ENCODE peak calls at places on chromosome 14, in nine cellular contexts. One of them, this sample, is unnamed.
A peak's percentile ranks its signal among the peaks of the same experiment; 100 is the strongest.

GRCh38 chr14:58805057-58805456 is 167.3 kb downstream of the DACT1 start:
- DNase-seq in upper lobe of right lung: no peak
- DNase-seq in GM23338: no peak
- DNase-seq in stimulated activated CD8-positive, alpha-beta memory T cell treated with anti-CD3 and anti-CD28 coated beads, Interleukin-2, amount 100 ng/mL, for 1 hour: no peak
- DNase-seq in H7: no peak
- DNase-seq in activated naive CD4-positive, alpha-beta T cell treated with Interleukin-2 at 50 U/mL for 16 hours: no peak
- DNase-seq in naive thymus-derived CD8-positive, alpha-beta T cell: no peak
- DNase-seq in stimulated activated CD4-positive, alpha-beta T cell treated with anti-CD3 and anti-CD28 coated beads, Interleukin-1b, Interleukin-23, amount 100 ng/mL, for 24 hours: no peak
- DNase-seq in stomach: no peak
- DNase-seq in this sample: no peak

GRCh38 chr14:99587463-99588278 is 16.3 kb downstream of the CCDC85C start:
- DNase-seq in naive thymus-derived CD8-positive, alpha-beta T cell: no peak
- DNase-seq in H7: no peak
- DNase-seq in upper lobe of right lung: no peak
- DNase-seq in stimulated activated CD4-positive, alpha-beta T cell treated with anti-CD3 and anti-CD28 coated beads, Interleukin-1b, Interleukin-23, amount 100 ng/mL, for 24 hours: no peak
- DNase-seq in GM23338: no peak
- DNase-seq in activated naive CD4-positive, alpha-beta T cell treated with Interleukin-2 at 50 U/mL for 16 hours: no peak
- DNase-seq in stomach: no peak
- DNase-seq in stimulated activated CD8-positive, alpha-beta memory T cell treated with anti-CD3 and anti-CD28 coated beads, Interleukin-2, amount 100 ng/mL, for 1 hour: no peak
- DNase-seq in this sample: no peak

GRCh38 chr14:55059333-55059732 is 7.9 kb downstream of the MAPK1IP1L start:
- DNase-seq in upper lobe of right lung: no peak
- DNase-seq in stimulated activated CD8-positive, alpha-beta memory T cell treated with anti-CD3 and anti-CD28 coated beads, Interleukin-2, amount 100 ng/mL, for 1 hour: no peak
- DNase-seq in activated naive CD4-positive, alpha-beta T cell treated with Interleukin-2 at 50 U/mL for 16 hours: no peak
- DNase-seq in GM23338: no peak
- DNase-seq in stimulated activated CD4-positive, alpha-beta T cell treated with anti-CD3 and anti-CD28 coated beads, Interleukin-1b, Interleukin-23, amount 100 ng/mL, for 24 hours: no peak
- DNase-seq in H7: no peak
- DNase-seq in stomach: no peak
- DNase-seq in naive thymus-derived CD8-positive, alpha-beta T cell: no peak
- DNase-seq in this sample: no peak

GRCh38 chr14:52220924-52221802 is 46.3 kb upstream of the PTGDR start:
- DNase-seq in naive thymus-derived CD8-positive, alpha-beta T cell: no peak
- DNase-seq in upper lobe of right lung: no peak
- DNase-seq in stimulated activated CD8-positive, alpha-beta memory T cell treated with anti-CD3 and anti-CD28 coated beads, Interleukin-2, amount 100 ng/mL, for 1 hour: no peak
- DNase-seq in H7: no peak
- DNase-seq in stomach: no peak
- DNase-seq in activated naive CD4-positive, alpha-beta T cell treated with Interleukin-2 at 50 U/mL for 16 hours: no peak
- DNase-seq in stimulated activated CD4-positive, alpha-beta T cell treated with anti-CD3 and anti-CD28 coated beads, Interleukin-1b, Interleukin-23, amount 100 ng/mL, for 24 hours: no peak
- DNase-seq in GM23338: no peak
- DNase-seq in this sample: peak; percentile 60

GRCh38 chr14:54478621-54479215 is 10.1 kb downstream of the GMFB start:
- DNase-seq in stimulated activated CD4-positive, alpha-beta T cell treated with anti-CD3 and anti-CD28 coated beads, Interleukin-1b, Interleukin-23, amount 100 ng/mL, for 24 hours: no peak
- DNase-seq in upper lobe of right lung: no peak
- DNase-seq in activated naive CD4-positive, alpha-beta T cell treated with Interleukin-2 at 50 U/mL for 16 hours: no peak
- DNase-seq in stomach: no peak
- DNase-seq in stimulated activated CD8-positive, alpha-beta memory T cell treated with anti-CD3 and anti-CD28 coated beads, Interleukin-2, amount 100 ng/mL, for 1 hour: no peak
- DNase-seq in naive thymus-derived CD8-positive, alpha-beta T cell: no peak
- DNase-seq in GM23338: no peak
- DNase-seq in H7: no peak
- DNase-seq in this sample: no peak

GRCh38 chr14:29144598-29144997 is 378.0 kb downstream of the FOXG1 start:
- DNase-seq in upper lobe of right lung: no peak
- DNase-seq in GM23338: no peak
- DNase-seq in H7: no peak
- DNase-seq in activated naive CD4-positive, alpha-beta T cell treated with Interleukin-2 at 50 U/mL for 16 hours: no peak
- DNase-seq in naive thymus-derived CD8-positive, alpha-beta T cell: no peak
- DNase-seq in stimulated activated CD4-positive, alpha-beta T cell treated with anti-CD3 and anti-CD28 coated beads, Interleukin-1b, Interleukin-23, amount 100 ng/mL, for 24 hours: no peak
- DNase-seq in stimulated activated CD8-positive, alpha-beta memory T cell treated with anti-CD3 and anti-CD28 coated beads, Interleukin-2, amount 100 ng/mL, for 1 hour: no peak
- DNase-seq in stomach: no peak
- DNase-seq in this sample: no peak

GRCh38 chr14:88553886-88554457 is 835 bp downstream of the PTPN21 start:
- DNase-seq in activated naive CD4-positive, alpha-beta T cell treated with Interleukin-2 at 50 U/mL for 16 hours: no peak
- DNase-seq in stimulated activated CD8-positive, alpha-beta memory T cell treated with anti-CD3 and anti-CD28 coated beads, Interleukin-2, amount 100 ng/mL, for 1 hour: no peak
- DNase-seq in GM23338: peak; percentile 15
- DNase-seq in H7: no peak
- DNase-seq in stimulated activated CD4-positive, alpha-beta T cell treated with anti-CD3 and anti-CD28 coated beads, Interleukin-1b, Interleukin-23, amount 100 ng/mL, for 24 hours: no peak
- DNase-seq in upper lobe of right lung: no peak
- DNase-seq in naive thymus-derived CD8-positive, alpha-beta T cell: no peak
- DNase-seq in stomach: no peak
- DNase-seq in this sample: peak; percentile 8

GRCh38 chr14:100944052-100944451 is 40.5 kb upstream of the RTL1 start:
- DNase-seq in upper lobe of right lung: no peak
- DNase-seq in H7: no peak
- DNase-seq in activated naive CD4-positive, alpha-beta T cell treated with Interleukin-2 at 50 U/mL for 16 hours: no peak
- DNase-seq in GM23338: no peak
- DNase-seq in stimulated activated CD4-positive, alpha-beta T cell treated with anti-CD3 and anti-CD28 coated beads, Interleukin-1b, Interleukin-23, amount 100 ng/mL, for 24 hours: no peak
- DNase-seq in naive thymus-derived CD8-positive, alpha-beta T cell: no peak
- DNase-seq in stomach: no peak
- DNase-seq in stimulated activated CD8-positive, alpha-beta memory T cell treated with anti-CD3 and anti-CD28 coated beads, Interleukin-2, amount 100 ng/mL, for 1 hour: no peak
- DNase-seq in this sample: no peak

GRCh38 chr14:21735639-21736307 is 62.2 kb upstream of the OR4E1 start:
- DNase-seq in upper lobe of right lung: no peak
- DNase-seq in H7: no peak
- DNase-seq in activated naive CD4-positive, alpha-beta T cell treated with Interleukin-2 at 50 U/mL for 16 hours: no peak
- DNase-seq in stimulated activated CD8-positive, alpha-beta memory T cell treated with anti-CD3 and anti-CD28 coated beads, Interleukin-2, amount 100 ng/mL, for 1 hour: no peak
- DNase-seq in GM23338: no peak
- DNase-seq in stomach: no peak
- DNase-seq in naive thymus-derived CD8-positive, alpha-beta T cell: no peak
- DNase-seq in stimulated activated CD4-positive, alpha-beta T cell treated with anti-CD3 and anti-CD28 coated beads, Interleukin-1b, Interleukin-23, amount 100 ng/mL, for 24 hours: no peak
- DNase-seq in this sample: no peak

GRCh38 chr14:100305446-100306255 is 593 bp downstream of the SLC25A29 start:
- DNase-seq in H7: peak; percentile 89
- DNase-seq in naive thymus-derived CD8-positive, alpha-beta T cell: peak; percentile 41
- DNase-seq in stimulated activated CD4-positive, alpha-beta T cell treated with anti-CD3 and anti-CD28 coated beads, Interleukin-1b, Interleukin-23, amount 100 ng/mL, for 24 hours: no peak
- DNase-seq in stimulated activated CD8-positive, alpha-beta memory T cell treated with anti-CD3 and anti-CD28 coated beads, Interleukin-2, amount 100 ng/mL, for 1 hour: peak; percentile 46
- DNase-seq in GM23338: peak; percentile 63
- DNase-seq in stomach: peak; percentile 43
- DNase-seq in upper lobe of right lung: peak; percentile 85
- DNase-seq in activated naive CD4-positive, alpha-beta T cell treated with Interleukin-2 at 50 U/mL for 16 hours: peak; percentile 25
- DNase-seq in this sample: no peak

GRCh38 chr14:77008541-77008940 is 20.0 kb downstream of the IRF2BPL start:
- DNase-seq in stomach: no peak
- DNase-seq in GM23338: no peak
- DNase-seq in H7: no peak
- DNase-seq in activated naive CD4-positive, alpha-beta T cell treated with Interleukin-2 at 50 U/mL for 16 hours: no peak
- DNase-seq in naive thymus-derived CD8-positive, alpha-beta T cell: no peak
- DNase-seq in stimulated activated CD8-positive, alpha-beta memory T cell treated with anti-CD3 and anti-CD28 coated beads, Interleukin-2, amount 100 ng/mL, for 1 hour: no peak
- DNase-seq in stimulated activated CD4-positive, alpha-beta T cell treated with anti-CD3 and anti-CD28 coated beads, Interleukin-1b, Interleukin-23, amount 100 ng/mL, for 24 hours: no peak
- DNase-seq in upper lobe of right lung: no peak
- DNase-seq in this sample: no peak

GRCh38 chr14:71240866-71241520 is 333.7 kb downstream of the PCNX1 start:
- DNase-seq in activated naive CD4-positive, alpha-beta T cell treated with Interleukin-2 at 50 U/mL for 16 hours: no peak
- DNase-seq in stomach: no peak
- DNase-seq in stimulated activated CD8-positive, alpha-beta memory T cell treated with anti-CD3 and anti-CD28 coated beads, Interleukin-2, amount 100 ng/mL, for 1 hour: no peak
- DNase-seq in naive thymus-derived CD8-positive, alpha-beta T cell: no peak
- DNase-seq in H7: no peak
- DNase-seq in upper lobe of right lung: no peak
- DNase-seq in GM23338: no peak
- DNase-seq in stimulated activated CD4-positive, alpha-beta T cell treated with anti-CD3 and anti-CD28 coated beads, Interleukin-1b, Interleukin-23, amount 100 ng/mL, for 24 hours: no peak
- DNase-seq in this sample: no peak

GRCh38 chr14:65720171-65720570 is 307.6 kb downstream of the FUT8 start:
- DNase-seq in H7: no peak
- DNase-seq in GM23338: no peak
- DNase-seq in stomach: no peak
- DNase-seq in naive thymus-derived CD8-positive, alpha-beta T cell: no peak
- DNase-seq in stimulated activated CD4-positive, alpha-beta T cell treated with anti-CD3 and anti-CD28 coated beads, Interleukin-1b, Interleukin-23, amount 100 ng/mL, for 24 hours: no peak
- DNase-seq in stimulated activated CD8-positive, alpha-beta memory T cell treated with anti-CD3 and anti-CD28 coated beads, Interleukin-2, amount 100 ng/mL, for 1 hour: no peak
- DNase-seq in activated naive CD4-positive, alpha-beta T cell treated with Interleukin-2 at 50 U/mL for 16 hours: no peak
- DNase-seq in upper lobe of right lung: no peak
- DNase-seq in this sample: no peak

GRCh38 chr14:64200170-64200569 is 94.0 kb downstream of the ESR2 start:
- DNase-seq in activated naive CD4-positive, alpha-beta T cell treated with Interleukin-2 at 50 U/mL for 16 hours: no peak
- DNase-seq in stimulated activated CD8-positive, alpha-beta memory T cell treated with anti-CD3 and anti-CD28 coated beads, Interleukin-2, amount 100 ng/mL, for 1 hour: no peak
- DNase-seq in stomach: no peak
- DNase-seq in upper lobe of right lung: peak; percentile 78
- DNase-seq in stimulated activated CD4-positive, alpha-beta T cell treated with anti-CD3 and anti-CD28 coated beads, Interleukin-1b, Interleukin-23, amount 100 ng/mL, for 24 hours: no peak
- DNase-seq in naive thymus-derived CD8-positive, alpha-beta T cell: no peak
- DNase-seq in H7: peak; percentile 56
- DNase-seq in GM23338: peak; percentile 47
- DNase-seq in this sample: no peak

GRCh38 chr14:37546621-37547447 is 48.2 kb downstream of the FOXA1 start:
- DNase-seq in activated naive CD4-positive, alpha-beta T cell treated with Interleukin-2 at 50 U/mL for 16 hours: no peak
- DNase-seq in stimulated activated CD4-positive, alpha-beta T cell treated with anti-CD3 and anti-CD28 coated beads, Interleukin-1b, Interleukin-23, amount 100 ng/mL, for 24 hours: no peak
- DNase-seq in stomach: no peak
- DNase-seq in naive thymus-derived CD8-positive, alpha-beta T cell: no peak
- DNase-seq in GM23338: no peak
- DNase-seq in upper lobe of right lung: no peak
- DNase-seq in stimulated activated CD8-positive, alpha-beta memory T cell treated with anti-CD3 and anti-CD28 coated beads, Interleukin-2, amount 100 ng/mL, for 1 hour: no peak
- DNase-seq in H7: no peak
- DNase-seq in this sample: no peak

This sample was measured in KG1.